ENCODE peak calls at places on chromosomes 7 and 10, in ten cellular contexts. Q, K, S, P, E, V, L, T, W and A are unnamed samples.

GRCh38 chr7:2165610-2166594 is 66.8 kb downstream of the MAD1L1 start:
- DNase-seq in T (peak), L (no peak), V (no peak), W (no peak), E (no peak), K (no peak), S (no peak), P (peak), Q (peak), A (no peak)

GRCh38 chr7:101874028-101874427 is 56.6 kb downstream of the CUX1 start:
- DNase-seq in T (no peak), E (no peak), P (no peak), W (no peak), S (no peak), V (no peak), L (no peak), Q (no peak), K (no peak), A (no peak)

GRCh38 chr7:28272461-28272877 is 91.9 kb upstream of the JAZF1 start:
- DNase-seq in K (no peak), W (peak), V (no peak), Q (no peak), P (peak), L (no peak), S (peak), E (no peak), T (no peak), A (no peak)

GRCh38 chr10:29174389-29174788 is 114.5 kb upstream of the LYZL1 start:
- DNase-seq in P (no peak), V (no peak), Q (no peak), L (no peak), K (no peak), E (no peak), S (no peak), T (no peak), W (no peak), A (no peak)

GRCh38 chr10:94133239-94133638 is 139.5 kb downstream of the PLCE1 start:
- DNase-seq in E (no peak), S (no peak), Q (no peak), V (peak), K (no peak), W (no peak), L (no peak), T (no peak), P (no peak), A (no peak)

GRCh38 chr7:45074738-45075644 is 13.8 kb downstream of the NACAD start:
- DNase-seq in V (no peak), L (no peak), S (peak), W (no peak), P (no peak), T (no peak), K (no peak), Q (no peak), E (no peak), A (no peak)

GRCh38 chr10:3529691-3530090 is 255.3 kb downstream of the KLF6 start:
- DNase-seq in S (no peak), E (no peak), W (no peak), P (no peak), L (no peak), T (no peak), Q (no peak), V (no peak), K (no peak), A (no peak)

GRCh38 chr10:72292223-72292691 is 18.5 kb downstream of the DDIT4 start:
- DNase-seq in P (no peak), S (no peak), W (no peak), K (no peak), E (no peak), L (no peak), T (no peak), V (no peak), Q (no peak), A (no peak)

GRCh38 chr7:94295805-94296204 is 98.9 kb upstream of the COL1A2 start:
- DNase-seq in P (peak), W (no peak), K (peak), T (no peak), Q (no peak), S (no peak), E (no peak), L (no peak), V (no peak), A (no peak)

GRCh38 chr7:23105644-23106490 is at the start of gene KLHL7:
- DNase-seq in Q (peak), V (peak), T (peak), S (peak), E (peak), L (peak), K (peak), P (peak), W (peak), A (peak)

GRCh38 chr10:72074413-72075183 is 13.8 kb downstream of the SPOCK2 start:
- DNase-seq in Q (no peak), W (no peak), S (no peak), T (no peak), E (no peak), L (no peak), P (no peak), K (no peak), V (no peak), A (no peak)

GRCh38 chr7:55965805-55966421 is 1.5 kb downstream of the NIPSNAP2 start:
- DNase-seq in L (no peak), K (peak), Q (no peak), S (no peak), V (no peak), T (no peak), W (no peak), P (peak), E (no peak), A (no peak)

GRCh38 chr10:13660545-13660920 is 73.8 kb downstream of the PRPF18 start:
- DNase-seq in V (no peak), T (no peak), P (no peak), L (no peak), W (no peak), E (no peak), K (no peak), S (no peak), Q (no peak), A (no peak)

GRCh38 chr10:104931723-104932122 is 290.6 kb downstream of the SORCS3 start:
- DNase-seq in E (no peak), W (no peak), T (no peak), Q (no peak), P (no peak), S (no peak), L (no peak), V (no peak), K (no peak), A (no peak)

GRCh38 chr10:22316286-22317120 is at the start of gene COMMD3:
- DNase-seq in T (peak), V (peak), W (peak), K (peak), L (peak), Q (no peak), P (peak), S (peak), E (peak), A (peak)

GRCh38 chr10:21513035-21513434 is 12.4 kb downstream of the SKIDA1 start:
- DNase-seq in W (no peak), Q (no peak), E (no peak), V (no peak), L (no peak), S (no peak), K (no peak), T (no peak), P (peak), A (no peak)

GRCh38 chr10:129402459-129402858 is 64.6 kb upstream of the MGMT start:
- DNase-seq in P (no peak), K (no peak), W (no peak), E (no peak), T (peak), Q (no peak), L (no peak), S (no peak), V (no peak), A (no peak)

GRCh38 chr10:112959207-112959838 is 9.3 kb downstream of the TCF7L2 start:
- DNase-seq in K (no peak), V (no peak), T (no peak), Q (no peak), P (peak), E (no peak), S (no peak), L (no peak), W (no peak), A (no peak)

GRCh38 chr10:89352039-89352597 is 24.3 kb downstream of the IFIT3 start:
- DNase-seq in Q (no peak), K (peak), E (no peak), L (no peak), W (no peak), V (peak), T (peak), P (peak), S (no peak), A (no peak)

GRCh38 chr7:47515305-47515834 is 66.5 kb downstream of the TNS3 start:
- DNase-seq in P (no peak), V (no peak), S (no peak), L (no peak), W (no peak), Q (no peak), T (no peak), E (no peak), K (no peak), A (no peak)

GRCh38 chr7:91266931-91267557 is 2.8 kb downstream of the FZD1 start:
- DNase-seq in W (no peak), T (no peak), K (no peak), P (no peak), L (no peak), V (no peak), E (peak), Q (no peak), S (no peak), A (no peak)

GRCh38 chr10:78520737-78521430 is 487.2 kb downstream of the RPS24 start:
- DNase-seq in E (no peak), T (peak), Q (no peak), S (peak), V (no peak), K (peak), W (no peak), P (peak), L (no peak), A (no peak)

GRCh38 chr10:110206988-110207804 is at the start of gene MXI1:
- DNase-seq in V (peak), Q (no peak), W (peak), L (no peak), T (no peak), K (peak), S (peak), P (peak), E (peak), A (peak)

GRCh38 chr10:11424456-11425287 is 186.8 kb downstream of the USP6NL start:
- DNase-seq in T (no peak), P (peak), E (no peak), K (peak), L (no peak), S (peak), V (peak), W (peak), Q (no peak), A (no peak)

GRCh38 chr7:138603549-138604324 is 97.4 kb downstream of the SVOPL start:
- DNase-seq in T (no peak), P (no peak), L (no peak), S (no peak), W (no peak), E (no peak), V (no peak), Q (no peak), K (peak), A (no peak)

GRCh38 chr7:71868797-71869196 is 543.3 kb downstream of the CALN1 start:
- DNase-seq in V (no peak), T (no peak), W (no peak), L (no peak), E (no peak), P (peak), Q (no peak), K (no peak), S (no peak), A (no peak)

GRCh38 chr10:82037076-82037475 is 162.1 kb downstream of the NRG3 start:
- DNase-seq in S (no peak), Q (no peak), K (no peak), L (no peak), W (no peak), P (no peak), E (no peak), V (peak), T (no peak), A (no peak)

GRCh38 chr7:22884911-22885823 is 62.5 kb upstream of the TOMM7 start:
- DNase-seq in W (no peak), P (no peak), E (no peak), S (no peak), Q (peak), T (no peak), V (no peak), L (no peak), K (no peak), A (no peak)

GRCh38 chr10:3963191-3963673 is 178.2 kb upstream of the KLF6 start:
- DNase-seq in L (no peak), S (no peak), P (no peak), V (no peak), Q (no peak), K (no peak), E (no peak), W (no peak), T (no peak), A (no peak)

GRCh38 chr7:156652886-156653568 is 12.5 kb downstream of the RNF32 start:
- DNase-seq in T (no peak), S (no peak), Q (no peak), P (peak), V (no peak), E (no peak), L (no peak), K (peak), W (no peak), A (no peak)

GRCh38 chr7:42103020-42103419 is 134.0 kb downstream of the GLI3 start:
- DNase-seq in P (no peak), L (no peak), T (no peak), E (no peak), K (no peak), W (no peak), S (no peak), V (no peak), Q (no peak), A (no peak)

GRCh38 chr10:28463141-28463540 is 69.8 kb upstream of the WAC start:
- DNase-seq in Q (no peak), V (no peak), T (no peak), L (no peak), P (no peak), W (no peak), K (no peak), S (no peak), E (no peak), A (no peak)

GRCh38 chr7:1169409-1170368 is 9.7 kb upstream of the ZFAND2A start:
- DNase-seq in K (peak), T (no peak), V (peak), S (peak), P (peak), Q (no peak), E (peak), L (peak), W (peak), A (peak)

GRCh38 chr7:111953611-111954010 is 252.6 kb downstream of the DOCK4 start:
- DNase-seq in L (no peak), E (no peak), W (no peak), Q (no peak), K (peak), S (no peak), V (no peak), T (no peak), P (no peak), A (no peak)
- TF ChIP-seq CTCF in L (no peak), E (no peak), W (no peak), Q (no peak), K (peak), S (no peak), V (no peak), T (peak), P (no peak), A (no peak)

DNA sequence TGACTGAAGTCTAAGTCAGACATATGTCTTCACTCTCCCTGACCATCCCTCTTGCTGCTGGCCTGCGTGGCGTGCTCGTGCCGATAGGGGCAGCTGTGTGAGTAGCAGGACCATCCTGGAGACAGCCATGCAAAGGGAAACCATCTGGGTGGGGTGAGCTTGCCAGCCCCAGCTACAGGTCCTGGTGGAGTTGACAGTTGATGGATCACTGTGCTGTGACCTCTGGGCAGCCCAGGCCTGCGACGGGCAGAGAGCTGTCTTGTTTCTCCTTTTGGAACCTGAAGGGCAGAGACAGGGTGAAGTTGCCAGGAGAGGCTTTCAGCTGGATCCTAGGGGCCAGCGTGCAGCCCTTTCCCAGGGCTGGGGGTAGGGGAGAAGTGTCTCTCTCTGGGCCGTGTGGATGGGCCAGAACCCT is 44.7 kb downstream of the GRK5 start:
- DNase-seq in W (no peak), P (no peak), K (peak), E (peak), Q (no peak), T (no peak), V (no peak), S (no peak), L (no peak), A (no peak)
- TF ChIP-seq CTCF in W (peak), P (peak), K (peak), E (peak), Q (no peak), T (no peak), V (no peak), S (no peak), L (no peak), A (no peak)

GRCh38 chr7:105878746-105879605 is 2.6 kb upstream of the ATXN7L1 start:
- DNase-seq in V (no peak), P (no peak), L (no peak), Q (no peak), W (no peak), T (no peak), E (no peak), K (no peak), S (no peak), A (no peak)

GRCh38 chr7:105877736-105878135 is 1.3 kb upstream of the ATXN7L1 start:
- DNase-seq in K (no peak), Q (no peak), S (no peak), V (no peak), L (no peak), P (no peak), T (no peak), E (no peak), W (no peak), A (no peak)

GRCh38 chr7:105876091-105876963 is at the start of gene ATXN7L1:
- DNase-seq in Q (no peak), V (peak), W (peak), S (peak), K (peak), T (peak), E (peak), P (peak), L (peak), A (peak)

GRCh38 chr7:105875505-105875904 is 894 bp downstream of the ATXN7L1 start:
- DNase-seq in P (no peak), K (no peak), V (no peak), E (no peak), W (no peak), S (no peak), Q (no peak), T (no peak), L (no peak), A (no peak)

DNA sequence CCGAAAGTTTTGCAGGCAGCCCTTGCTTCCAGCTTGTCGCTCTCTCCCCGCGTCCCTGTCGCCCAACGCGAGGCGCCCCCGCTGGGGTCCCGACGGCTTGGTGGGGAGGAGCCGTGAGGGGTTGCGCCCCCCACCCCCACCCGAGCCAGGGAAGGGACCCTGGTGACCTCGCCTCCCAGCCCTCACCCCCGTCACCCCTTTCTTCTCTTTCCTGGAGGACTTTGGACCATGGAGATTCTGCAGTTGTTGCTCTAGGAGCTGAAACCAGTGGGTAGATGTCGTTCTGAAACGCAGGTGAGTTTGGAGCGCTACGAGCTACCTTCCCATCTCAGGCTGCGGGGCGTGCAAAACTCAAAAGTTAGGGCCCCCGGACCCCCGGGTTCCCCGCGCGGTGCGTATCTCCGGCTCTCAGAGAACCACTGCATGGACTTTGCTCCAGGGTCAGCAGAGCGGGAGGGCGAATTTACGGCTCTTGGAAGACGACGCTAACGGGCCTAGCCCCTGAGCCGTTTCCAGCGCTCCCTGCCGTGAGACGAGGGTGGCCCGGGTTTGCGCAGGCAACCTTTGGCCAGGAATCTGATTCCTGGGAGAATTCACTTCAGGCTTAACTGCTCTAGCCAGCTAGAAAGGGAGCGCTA is 684 bp upstream of the ATXN7L1 start:
- DNase-seq in V (peak), E (peak), L (peak), Q (no peak), S (peak), W (peak), P (peak), K (peak), T (no peak), A (no peak)
- TF ChIP-seq CTCF in V (no peak), E (no peak), L (no peak), Q (no peak), S (no peak), W (no peak), P (peak), K (peak), T (no peak), A (no peak)

GRCh38 chr10:75234683-75235374 is 928 bp downstream of the COMTD1 start:
- DNase-seq in T (no peak), P (no peak), V (peak), Q (no peak), S (peak), W (peak), K (no peak), E (peak), L (no peak), A (no peak)
- TF ChIP-seq CTCF in T (no peak), P (no peak), V (no peak), Q (no peak), S (no peak), W (peak), K (peak), E (no peak), L (no peak), A (no peak)

GRCh38 chr7:86814980-86815379 is 171.3 kb downstream of the GRM3 start:
- DNase-seq in L (no peak), E (no peak), P (peak), S (no peak), Q (peak), V (no peak), W (peak), T (no peak), K (peak), A (no peak)
- TF ChIP-seq CTCF in L (no peak), E (no peak), P (peak), S (no peak), Q (peak), V (peak), W (peak), T (peak), K (peak), A (no peak)